ENCODE peak calls at places on chromosome 21, in six cellular contexts. V, C, E, J, U and M are unnamed samples.

GRCh38 chr21:28590722-28591121 is 402.0 kb downstream of the LTN1 start:
- ATAC-seq in V (no peak), C (no peak), E (no peak), J (no peak), U (no peak), M (no peak)

GRCh38 chr21:26686278-26686677 is 113.2 kb upstream of the CYYR1 start:
- ATAC-seq in V (no peak), C (no peak), E (no peak), J (no peak), U (no peak), M (no peak)

GRCh38 chr21:38714998-38715397 is 90.7 kb upstream of the ETS2 start:
- ATAC-seq in V (no peak), C (no peak), E (no peak), J (no peak), U (no peak), M (no peak)

GRCh38 chr21:37531402-37532042 is 164.9 kb downstream of the DYRK1A start:
- ATAC-seq in V (no peak), C (no peak), E (no peak), J (no peak), U (no peak), M (peak)

GRCh38 chr21:35204850-35205564 is 155.9 kb upstream of the RUNX1 start:
- ATAC-seq in V (peak), C (peak), E (no peak), J (no peak), U (peak), M (peak)

GRCh38 chr21:30206551-30207251 is 9.2 kb downstream of the CLDN8 start:
- ATAC-seq in V (no peak), C (no peak), E (no peak), J (no peak), U (no peak), M (no peak)

GRCh38 chr21:30676737-30677136 is 34.1 kb downstream of the KRTAP20-3 start:
- ATAC-seq in V (no peak), C (no peak), E (no peak), J (no peak), U (no peak), M (no peak)

GRCh38 chr21:38511198-38511597 is 12.9 kb upstream of the ERG start:
- ATAC-seq in V (no peak), C (no peak), E (no peak), J (no peak), U (no peak), M (no peak)

GRCh38 chr21:35390013-35390776 is 341.1 kb upstream of the RUNX1 start:
- ATAC-seq in V (no peak), C (no peak), E (no peak), J (no peak), U (no peak), M (no peak)

GRCh38 chr21:34909492-34910292 is 139.4 kb downstream of the RUNX1 start:
- ATAC-seq in V (peak), C (no peak), E (no peak), J (no peak), U (peak), M (no peak)

GRCh38 chr21:35156293-35156976 is 107.3 kb upstream of the RUNX1 start:
- ATAC-seq in V (no peak), C (no peak), E (no peak), J (no peak), U (no peak), M (no peak)

GRCh38 chr21:39483917-39484316 is 32.1 kb downstream of the SH3BGR start:
- ATAC-seq in V (no peak), C (no peak), E (no peak), J (no peak), U (no peak), M (no peak)

GRCh38 chr21:15197696-15198095 is 132.9 kb upstream of the NRIP1 start:
- ATAC-seq in V (no peak), C (no peak), E (no peak), J (no peak), U (no peak), M (peak)

GRCh38 chr21:14403681-14404318 is 20.9 kb upstream of the HSPA13 start:
- ATAC-seq in V (peak), C (no peak), E (peak), J (peak), U (peak), M (no peak)

GRCh38 chr21:43712268-43712942 is 6.5 kb upstream of the PDXK start:
- ATAC-seq in V (peak), C (peak), E (no peak), J (peak), U (peak), M (no peak)

GRCh38 chr21:14581902-14582457 is 35.9 kb upstream of the SAMSN1 start:
- ATAC-seq in V (no peak), C (no peak), E (no peak), J (no peak), U (peak), M (no peak)

GRCh38 chr21:33974513-33975468 is 59.2 kb upstream of the ATP5PO start:
- ATAC-seq in V (no peak), C (no peak), E (no peak), J (no peak), U (no peak), M (no peak)

DNA sequence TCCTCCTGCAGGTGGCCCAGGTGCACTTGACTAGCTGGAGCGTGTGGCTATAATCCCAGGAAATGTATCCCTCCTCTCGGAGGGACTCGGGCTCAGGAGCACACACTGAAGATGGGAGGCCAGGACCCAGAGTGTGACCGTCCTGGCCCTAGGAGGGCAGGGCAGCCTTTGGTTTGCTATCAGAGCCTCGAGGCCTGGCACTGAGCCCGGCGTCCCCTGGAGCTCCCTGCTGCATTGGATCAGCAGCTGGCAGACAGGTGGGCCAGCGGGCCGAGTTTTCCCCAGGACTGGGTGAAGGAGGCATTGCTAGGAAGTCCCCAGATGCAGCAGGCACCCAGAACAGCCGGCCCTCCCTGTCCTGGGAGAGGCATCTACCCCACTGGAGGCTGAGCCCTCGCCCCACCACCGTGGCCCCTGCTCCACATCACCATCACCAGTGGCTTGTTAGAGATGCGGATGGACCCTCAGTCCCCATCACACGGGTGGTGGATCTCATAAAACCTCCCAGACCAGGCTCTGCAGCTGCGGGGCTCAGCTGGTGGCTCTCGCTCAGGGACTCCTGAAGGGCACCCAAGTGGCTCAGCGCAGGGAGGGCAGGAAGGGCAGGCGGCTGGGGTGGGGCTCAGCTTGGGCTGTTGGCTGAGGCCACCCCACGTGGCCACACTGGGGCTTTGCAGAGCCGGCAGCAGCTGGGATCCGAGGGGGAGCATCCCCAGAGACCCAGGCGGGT is 32.7 kb upstream of the POFUT2 start:
- ATAC-seq in V (no peak), C (no peak), E (peak), J (no peak), U (no peak), M (no peak)
- TF ChIP-seq POLR2A in V (no peak), C (no peak), E (no peak), J (no peak), U (no peak), M (no peak)

DNA sequence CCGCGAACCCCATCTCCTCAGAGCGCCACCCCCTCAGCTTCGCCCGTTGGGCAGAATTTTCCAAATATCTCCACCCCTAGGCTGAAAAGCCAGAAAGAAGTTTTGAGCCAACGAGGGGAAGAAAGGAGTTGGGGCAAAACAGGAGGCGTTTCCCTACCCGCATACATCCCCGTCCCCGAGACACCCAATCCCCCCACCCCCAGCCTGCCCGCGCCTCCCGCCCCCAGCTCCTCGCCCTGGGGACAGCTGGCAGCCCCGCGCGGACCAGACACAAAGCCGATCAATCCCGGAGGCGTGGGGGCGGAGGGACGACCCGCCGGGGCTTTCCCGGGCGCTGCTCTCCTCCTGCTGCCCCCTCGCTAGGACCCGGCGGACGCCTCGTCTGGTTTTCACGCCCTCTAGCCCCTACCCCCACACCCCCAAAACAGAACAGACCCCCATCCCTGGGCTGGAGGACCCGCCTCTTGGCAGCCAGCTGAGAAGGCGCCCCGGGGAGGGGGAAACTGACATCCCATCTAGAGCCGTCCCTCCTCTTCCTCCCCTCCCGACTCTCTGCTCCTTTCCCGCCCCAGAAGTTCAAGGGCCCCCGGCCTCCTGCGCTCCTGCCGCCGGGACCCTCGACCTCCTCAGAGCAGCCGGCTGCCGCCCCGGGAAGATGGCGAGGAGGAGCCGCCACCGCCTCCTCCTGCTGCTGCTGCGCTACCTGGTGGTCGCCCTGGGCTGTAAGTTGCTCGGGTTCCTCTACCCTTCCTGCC is at the start of gene JAM2:
- ATAC-seq in V (peak), C (peak), E (peak), J (no peak), U (peak), M (peak)
- TF ChIP-seq POLR2AphosphoS5 in V (no peak), C (no peak), E (no peak), J (no peak), U (no peak), M (no peak)

GRCh38 chr21:46091631-46092025 is 6.3 kb upstream of the COL6A2 start:
- ATAC-seq in V (no peak), C (no peak), E (no peak), J (no peak), U (no peak), M (no peak)

GRCh38 chr21:46092811-46093667 is 4.9 kb upstream of the COL6A2 start:
- ATAC-seq in V (no peak), C (peak), E (no peak), J (no peak), U (no peak), M (peak)

GRCh38 chr21:46091118-46091517 is 6.8 kb upstream of the COL6A2 start:
- ATAC-seq in V (no peak), C (no peak), E (no peak), J (no peak), U (no peak), M (no peak)

GRCh38 chr21:46093668-46094400 is 4.1 kb upstream of the COL6A2 start:
- ATAC-seq in V (no peak), C (no peak), E (no peak), J (no peak), U (no peak), M (no peak)

GRCh38 chr21:46092026-46092764 is 5.7 kb upstream of the COL6A2 start:
- ATAC-seq in V (no peak), C (peak), E (no peak), J (no peak), U (no peak), M (peak)
- TF ChIP-seq POLR2A in V (no peak), C (no peak), E (no peak), J (no peak), U (no peak), M (peak)

DNA sequence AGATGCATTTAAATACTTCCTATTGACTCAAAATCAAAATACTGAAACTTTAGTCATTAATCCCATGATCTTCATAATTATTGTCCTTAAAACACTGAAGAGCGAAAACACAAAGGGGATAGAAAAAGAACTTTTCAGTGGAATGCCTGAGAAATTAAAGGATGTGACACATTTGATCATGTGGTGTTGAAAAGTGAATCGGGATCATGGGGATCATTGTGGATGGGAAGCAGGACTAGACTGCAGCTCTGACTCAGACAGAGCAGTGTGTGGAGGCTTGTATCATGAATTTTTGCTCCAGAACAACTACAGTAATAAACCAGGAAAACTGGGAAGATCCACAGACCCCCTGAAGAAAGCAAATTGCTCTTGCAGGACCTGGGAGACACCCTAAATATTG is 161.1 kb upstream of the CXADR start:
- ATAC-seq in V (no peak), C (no peak), E (no peak), J (no peak), U (no peak), M (no peak)
- TF ChIP-seq POLR2AphosphoS5 in V (no peak), C (no peak), E (no peak), J (no peak), U (no peak), M (no peak)

GRCh38 chr21:41953831-41954653 is at the start of gene C2CD2:
- ATAC-seq in V (peak), C (peak), E (peak), J (peak), U (peak), M (peak)
- TF ChIP-seq POLR2A in V (peak), C (peak), E (peak), J (peak), U (no peak), M (peak)